ENCODE peak calls at places on chromosomes 2 and 18, in eight cellular contexts. T is AG08396, O is NCI-H524, G is astrocyte of the spinal cord, Q is Calu3, N is amniotic stem cell, Z is T47D, M is nephron progenitor cell. V is an unnamed sample.

GRCh38 chr2:11865378-11865777 is 118.9 kb downstream of the LPIN1 start:
- DNase-seq in T (no peak), O (no peak), G (no peak), Q (no peak), N (no peak), Z (no peak), M (no peak), V (no peak)

GRCh38 chr18:39969813-39970494 is 1985.1 kb upstream of the PIK3C3 start:
- DNase-seq in T (no peak), O (no peak), G (peak; percentile 13), Q (no peak), N (no peak), Z (no peak), M (no peak), V (no peak)

GRCh38 chr2:241635756-241636155 is 1.2 kb downstream of the THAP4 start:
- DNase-seq in T (no peak), O (no peak), G (no peak), Q (no peak), N (no peak), Z (no peak), M (no peak), V (no peak)

GRCh38 chr2:62783679-62784078 is 78.2 kb downstream of the EHBP1 start:
- DNase-seq in T (no peak), O (no peak), G (no peak), Q (no peak), N (no peak), Z (no peak), M (no peak), V (no peak)

GRCh38 chr18:53534203-53534602 is 690.3 kb downstream of the MBD2 start:
- DNase-seq in T (no peak), O (no peak), G (no peak), Q (no peak), N (no peak), Z (no peak), M (no peak), V (no peak)

GRCh38 chr2:113806217-113806913 is 49.9 kb upstream of the SLC35F5 start:
- DNase-seq in T (no peak), O (no peak), G (no peak), Q (no peak), N (no peak), Z (peak; percentile 59), M (no peak), V (no peak)

GRCh38 chr18:79169958-79170555 is 100.9 kb downstream of the ATP9B start:
- DNase-seq in T (no peak), O (no peak), G (no peak), Q (no peak), N (no peak), Z (no peak), M (no peak), V (no peak)

GRCh38 chr2:92074549-92074898 is 2796.7 kb upstream of the TEKT4 start:
- DNase-seq in T (peak; percentile 0), O (no peak), G (no peak), Q (no peak), N (no peak), Z (no peak), M (no peak), V (no peak)

GRCh38 chr18:42107287-42108045 is 152.4 kb downstream of the PIK3C3 start:
- DNase-seq in T (no peak), O (no peak), G (no peak), Q (no peak), N (no peak), Z (no peak), M (no peak), V (no peak)

GRCh38 chr2:229800997-229801754 is 86.8 kb upstream of the DNER start:
- DNase-seq in T (peak; percentile 35), O (peak; percentile 34), G (peak; percentile 72), Q (peak; percentile 64), N (no peak), Z (peak; percentile 61), M (peak; percentile 57), V (peak; percentile 13)

GRCh38 chr2:183037660-183038340 is 457 bp downstream of the NCKAP1 start:
- DNase-seq in T (peak; percentile 29), O (peak; percentile 23), G (no peak), Q (peak; percentile 39), N (no peak), Z (no peak), M (peak; percentile 71), V (peak; percentile 33)

GRCh38 chr18:49201464-49201863 is 250.7 kb upstream of the SMAD7 start:
- DNase-seq in T (no peak), O (no peak), G (no peak), Q (no peak), N (no peak), Z (no peak), M (no peak), V (no peak)

GRCh38 chr2:19819097-19820065 is 82.4 kb downstream of the TTC32 start:
- DNase-seq in T (peak; percentile 32), O (no peak), G (peak; percentile 95), Q (no peak), N (peak; percentile 55), Z (peak; percentile 68), M (no peak), V (peak; percentile 59)

GRCh38 chr2:112876971-112877361 is 34.0 kb upstream of the IL37 start:
- DNase-seq in T (no peak), O (no peak), G (no peak), Q (no peak), N (no peak), Z (no peak), M (no peak), V (no peak)

GRCh38 chr18:23369231-23369630 is 83.9 kb upstream of the RIOK3 start:
- DNase-seq in T (no peak), O (no peak), G (no peak), Q (no peak), N (no peak), Z (no peak), M (no peak), V (no peak)

GRCh38 chr2:58930541-58930940 is 689.4 kb upstream of the FANCL start:
- DNase-seq in T (no peak), O (no peak), G (peak; percentile 81), Q (no peak), N (no peak), Z (no peak), M (no peak), V (no peak)

GRCh38 chr2:109246616-109247015 is 117.6 kb downstream of the SH3RF3 start:
- DNase-seq in T (no peak), O (no peak), G (no peak), Q (no peak), N (no peak), Z (no peak), M (no peak), V (no peak)

GRCh38 chr2:180927030-180927686 is 53.2 kb upstream of the UBE2E3 start:
- DNase-seq in T (no peak), O (no peak), G (no peak), Q (no peak), N (no peak), Z (no peak), M (no peak), V (no peak)